ENCODE peak calls at places on chromosome 12, in seven cellular contexts. A is ovary, N is progenitor cell of endocrine pancreas, X is astrocyte of the spinal cord, Z is coronary artery, O is right lobe of liver, Y is fibroblast of lung. J is an unnamed sample.
A peak's percentile ranks its signal among the peaks of the same experiment; 100 is the strongest.

GRCh38 chr12:13041224-13041623 is 3.0 kb upstream of the FAM234B start:
- DNase-seq in Z (no peak), O (no peak), Y (no peak), A (no peak), N (no peak), X (no peak), J (no peak)

GRCh38 chr12:54383041-54383609 is 1.4 kb downstream of the ZNF385A start:
- DNase-seq in Z (no peak), N (no peak), O (no peak), A (no peak), X (peak; percentile 79), Y (peak; percentile 82), J (no peak)

GRCh38 chr12:2613674-2614073 is 181.1 kb upstream of the FKBP4 start:
- DNase-seq in X (peak; percentile 97), Z (peak; percentile 87), N (no peak), A (no peak), O (no peak), Y (peak; percentile 98), J (no peak)

GRCh38 chr12:43758247-43758727 is 303 bp downstream of the PUS7L start:
- DNase-seq in X (no peak), Z (no peak), O (no peak), Y (peak; percentile 51), A (peak; percentile 53), N (peak; percentile 15), J (peak; percentile 19)

GRCh38 chr12:29943683-29944082 is 159.9 kb upstream of the TMTC1 start:
- DNase-seq in A (no peak), N (no peak), Z (no peak), X (peak; percentile 2), O (no peak), Y (peak; percentile 21), J (no peak)

GRCh38 chr12:91276529-91276928 is 93.9 kb upstream of the DCN start:
- DNase-seq in O (no peak), N (no peak), X (no peak), Y (no peak), Z (no peak), A (no peak), J (no peak)

GRCh38 chr12:103172447-103173112 is 215.1 kb downstream of the ASCL1 start:
- DNase-seq in Z (no peak), O (no peak), N (no peak), A (no peak), X (no peak), Y (no peak), J (no peak)

GRCh38 chr12:124324803-124325705 is 30.2 kb downstream of the RFLNA start:
- DNase-seq in Z (no peak), O (no peak), A (no peak), X (no peak), N (no peak), Y (no peak), J (no peak)

GRCh38 chr12:124160102-124160501 is 134.8 kb upstream of the RFLNA start:
- DNase-seq in X (no peak), A (peak; percentile 44), Z (no peak), N (no peak), O (no peak), Y (peak; percentile 13), J (no peak)

GRCh38 chr12:7937867-7938506 is 2.0 kb upstream of the SLC2A3 start:
- DNase-seq in Y (peak; percentile 42), Z (no peak), X (peak; percentile 42), O (no peak), A (no peak), N (no peak), J (no peak)
- TF ChIP-seq CTCF in Y (peak; percentile 48), Z (no peak), X (no peak), O (peak; percentile 7), A (no peak), N (peak; percentile 41), J (peak; percentile 26)

DNA sequence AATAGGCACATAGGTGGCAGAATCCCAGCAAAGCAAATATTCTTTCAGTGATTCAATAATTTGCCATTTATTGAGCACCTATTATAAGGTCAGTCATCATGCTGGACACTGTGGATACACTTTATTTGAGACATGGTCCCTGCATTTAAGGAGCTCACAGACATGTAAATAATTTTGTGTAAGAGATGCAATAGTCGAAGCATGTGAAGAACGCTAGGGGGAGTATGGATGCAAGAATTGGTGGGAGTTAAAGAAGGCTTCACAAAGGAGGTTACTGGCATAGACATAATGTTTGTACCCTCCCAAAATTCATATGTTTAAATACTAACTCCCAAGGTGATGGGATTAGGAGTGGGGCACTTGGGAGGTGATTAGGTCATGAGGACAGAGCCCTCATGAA is 260.6 kb upstream of the GARIN6 start:
- DNase-seq in Y (peak; percentile 41), O (no peak), N (no peak), X (peak; percentile 47), Z (no peak), A (no peak), J (peak; percentile 13)
- TF ChIP-seq CTCF in Y (peak; percentile 48), O (peak; percentile 22), N (peak; percentile 57), X (peak; percentile 53), Z (no peak), A (no peak), J (peak; percentile 29)

DNA sequence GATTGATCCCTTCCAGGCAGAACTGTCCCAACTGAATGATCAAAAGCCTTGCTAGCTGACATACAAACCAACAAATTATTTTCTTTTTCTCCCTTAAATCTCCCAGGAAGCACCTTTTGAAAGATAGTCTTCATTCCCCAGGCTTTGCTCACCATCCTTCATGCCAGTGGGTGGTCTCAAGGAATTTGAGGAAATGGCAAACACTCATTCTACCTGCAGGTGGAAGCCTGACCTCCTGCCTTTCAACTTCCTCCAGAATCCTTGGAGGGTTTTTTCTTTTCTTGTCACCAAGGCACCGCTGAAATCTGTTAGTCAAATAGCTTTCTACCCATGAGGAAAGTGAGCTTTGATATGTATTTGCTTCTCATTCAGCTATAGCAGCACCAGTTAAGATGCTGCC is 128.5 kb downstream of the WIF1 start:
- DNase-seq in O (no peak), Y (no peak), Z (no peak), X (no peak), N (no peak), A (no peak), J (no peak)
- TF ChIP-seq CTCF in O (no peak), Y (no peak), Z (no peak), X (no peak), N (no peak), A (no peak), J (no peak)

DNA sequence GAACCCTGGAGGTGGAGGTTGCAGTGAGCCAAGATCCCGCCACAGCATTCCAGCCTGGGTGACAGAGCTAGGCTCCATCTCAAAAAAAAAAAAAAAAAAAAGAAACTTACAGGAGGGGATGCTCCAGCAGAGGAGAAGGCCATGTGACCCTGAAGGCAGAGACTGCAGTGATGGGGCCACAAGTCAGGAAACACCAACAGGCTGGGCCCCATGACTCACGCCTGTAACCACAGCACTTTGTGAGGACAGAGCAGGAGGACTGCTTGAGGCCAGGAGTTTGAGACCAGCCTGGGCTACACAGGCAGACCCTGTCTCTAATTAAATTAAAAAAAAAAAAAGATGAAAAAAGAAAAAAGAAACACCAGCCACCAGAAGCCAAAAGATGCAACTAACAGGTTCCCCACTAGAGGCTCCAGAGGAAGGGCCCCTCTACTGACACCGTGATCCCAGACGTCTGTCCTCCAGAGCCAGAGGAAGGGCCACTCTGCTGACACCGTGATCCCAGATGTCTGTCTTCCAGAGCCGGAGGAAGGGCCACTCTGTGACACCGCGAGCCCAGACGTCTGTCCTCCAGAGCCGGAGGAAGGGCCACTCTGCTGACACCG is 9.1 kb upstream of the GLT1D1 start:
- DNase-seq in Y (no peak), A (no peak), N (no peak), X (no peak), O (no peak), Z (no peak), J (no peak)
- TF ChIP-seq CTCF in Y (no peak), A (no peak), N (peak; percentile 42), X (no peak), O (peak; percentile 36), Z (no peak), J (no peak)